ENCODE peak calls at places on chromosomes 5 and 9, in four cellular contexts. One of them, this sample, is unnamed. For H3K4me1, the result is how much of the 10 kb centered on the place peaks cover.

GRCh38 chr5:657570-657969 is 35.6 kb downstream of the TPPP start:
- DNase-seq in CD4-positive, alpha-beta memory T cell: no peak
- DNase-seq in mesenchymal stem cell: peak
- DNase-seq in right lobe of liver: peak
- DNase-seq in this sample: no peak

GRCh38 chr9:136092741-136093140 is 2.3 kb downstream of the NACC2 start:
- DNase-seq in CD4-positive, alpha-beta memory T cell: no peak
- DNase-seq in mesenchymal stem cell: no peak
- DNase-seq in right lobe of liver: peak
- DNase-seq in this sample: no peak

GRCh38 chr5:96008987-96009647 is 47.5 kb upstream of the ELL2 start:
- DNase-seq in CD4-positive, alpha-beta memory T cell: no peak
- DNase-seq in mesenchymal stem cell: no peak
- DNase-seq in right lobe of liver: no peak
- DNase-seq in this sample: no peak

GRCh38 chr5:72512179-72512860 is 5.1 kb upstream of the ZNF366 start:
- DNase-seq in CD4-positive, alpha-beta memory T cell: no peak
- DNase-seq in mesenchymal stem cell: no peak
- DNase-seq in right lobe of liver: no peak
- DNase-seq in this sample: no peak

GRCh38 chr5:145479271-145479670 is 355.9 kb downstream of the PRELID2 start:
- DNase-seq in CD4-positive, alpha-beta memory T cell: no peak
- DNase-seq in mesenchymal stem cell: peak
- DNase-seq in right lobe of liver: no peak
- DNase-seq in this sample: no peak

GRCh38 chr5:51226420-51226735 is 156.9 kb upstream of the ISL1 start:
- DNase-seq in CD4-positive, alpha-beta memory T cell: no peak
- DNase-seq in mesenchymal stem cell: no peak
- DNase-seq in right lobe of liver: no peak
- DNase-seq in this sample: peak

GRCh38 chr9:32572900-32573523 is at the start of gene NDUFB6:
- DNase-seq in CD4-positive, alpha-beta memory T cell: peak
- DNase-seq in mesenchymal stem cell: peak
- DNase-seq in right lobe of liver: peak
- DNase-seq in this sample: peak

GRCh38 chr5:56170557-56170956 is 62.6 kb downstream of the ANKRD55 start:
- DNase-seq in CD4-positive, alpha-beta memory T cell: no peak
- DNase-seq in mesenchymal stem cell: no peak
- DNase-seq in right lobe of liver: no peak
- DNase-seq in this sample: no peak

GRCh38 chr5:132363431-132364112 is 5.9 kb upstream of the SLC22A5 start:
- DNase-seq in CD4-positive, alpha-beta memory T cell: no peak
- DNase-seq in mesenchymal stem cell: peak
- DNase-seq in right lobe of liver: no peak
- DNase-seq in this sample: no peak

GRCh38 chr9:29691758-29692407 is 2118.6 kb upstream of the C9orf72 start:
- DNase-seq in CD4-positive, alpha-beta memory T cell: no peak
- DNase-seq in mesenchymal stem cell: peak
- DNase-seq in right lobe of liver: no peak
- DNase-seq in this sample: no peak

GRCh38 chr5:155872801-155873200 is 454.2 kb upstream of the SGCD start:
- DNase-seq in CD4-positive, alpha-beta memory T cell: no peak
- DNase-seq in mesenchymal stem cell: no peak
- DNase-seq in right lobe of liver: no peak
- DNase-seq in this sample: no peak

GRCh38 chr5:54917323-54917722 is 68.1 kb downstream of the ESM1 start:
- DNase-seq in CD4-positive, alpha-beta memory T cell: no peak
- DNase-seq in mesenchymal stem cell: no peak
- DNase-seq in right lobe of liver: no peak
- DNase-seq in this sample: no peak

GRCh38 chr5:32330126-32330971 is 17.6 kb upstream of the MTMR12 start:
- DNase-seq in CD4-positive, alpha-beta memory T cell: no peak
- DNase-seq in mesenchymal stem cell: no peak
- DNase-seq in right lobe of liver: no peak
- DNase-seq in this sample: no peak

GRCh38 chr5:53180971-53181370 is 71.4 kb upstream of the MOCS2 start:
- DNase-seq in CD4-positive, alpha-beta memory T cell: no peak
- DNase-seq in mesenchymal stem cell: no peak
- DNase-seq in right lobe of liver: no peak
- DNase-seq in this sample: no peak

GRCh38 chr5:40962207-40962955 is 53.1 kb downstream of the C7 start:
- DNase-seq in CD4-positive, alpha-beta memory T cell: no peak
- DNase-seq in mesenchymal stem cell: no peak
- DNase-seq in right lobe of liver: no peak
- DNase-seq in this sample: no peak

GRCh38 chr5:112635771-112636170 is 101.9 kb upstream of the APC start:
- DNase-seq in CD4-positive, alpha-beta memory T cell: no peak
- DNase-seq in mesenchymal stem cell: no peak
- DNase-seq in right lobe of liver: no peak
- DNase-seq in this sample: no peak

GRCh38 chr5:169647566-169647965 is 10.5 kb downstream of the DOCK2 start:
- DNase-seq in CD4-positive, alpha-beta memory T cell: no peak
- DNase-seq in mesenchymal stem cell: peak
- DNase-seq in right lobe of liver: no peak
- DNase-seq in this sample: no peak

GRCh38 chr5:10288600-10289213 is 19.0 kb downstream of the CMBL start:
- DNase-seq in CD4-positive, alpha-beta memory T cell: no peak
- DNase-seq in mesenchymal stem cell: no peak
- DNase-seq in right lobe of liver: peak
- DNase-seq in this sample: peak

GRCh38 chr5:101461455-101461854 is 558.4 kb upstream of the ST8SIA4 start:
- DNase-seq in CD4-positive, alpha-beta memory T cell: no peak
- DNase-seq in mesenchymal stem cell: no peak
- DNase-seq in right lobe of liver: no peak
- DNase-seq in this sample: no peak

GRCh38 chr5:134177197-134178171 is 734 bp upstream of the SKP1 start:
- DNase-seq in CD4-positive, alpha-beta memory T cell: no peak
- DNase-seq in mesenchymal stem cell: peak
- DNase-seq in right lobe of liver: no peak
- DNase-seq in this sample: peak

GRCh38 chr9:116059466-116059865 is 94.1 kb upstream of the PAPPA start:
- DNase-seq in CD4-positive, alpha-beta memory T cell: no peak
- DNase-seq in mesenchymal stem cell: no peak
- DNase-seq in right lobe of liver: no peak
- DNase-seq in this sample: no peak

GRCh38 chr5:95664204-95664786 is 17.7 kb downstream of the RFESD start:
- DNase-seq in CD4-positive, alpha-beta memory T cell: no peak
- DNase-seq in mesenchymal stem cell: peak
- DNase-seq in right lobe of liver: no peak
- DNase-seq in this sample: no peak

GRCh38 chr5:151742870-151743294 is 15.5 kb downstream of the ATOX1 start:
- DNase-seq in CD4-positive, alpha-beta memory T cell: no peak
- DNase-seq in mesenchymal stem cell: peak
- DNase-seq in right lobe of liver: peak
- DNase-seq in this sample: no peak

GRCh38 chr9:92295827-92296258 is 2.3 kb upstream of the IARS1 start:
- DNase-seq in CD4-positive, alpha-beta memory T cell: no peak
- DNase-seq in mesenchymal stem cell: peak
- DNase-seq in right lobe of liver: no peak
- DNase-seq in this sample: no peak
- H3K4me1 ChIP-seq in CD4-positive, alpha-beta memory T cell: under half
- H3K4me1 ChIP-seq in mesenchymal stem cell: under half
- H3K4me1 ChIP-seq in right lobe of liver: under half
- H3K4me1 ChIP-seq in this sample: under half

DNA sequence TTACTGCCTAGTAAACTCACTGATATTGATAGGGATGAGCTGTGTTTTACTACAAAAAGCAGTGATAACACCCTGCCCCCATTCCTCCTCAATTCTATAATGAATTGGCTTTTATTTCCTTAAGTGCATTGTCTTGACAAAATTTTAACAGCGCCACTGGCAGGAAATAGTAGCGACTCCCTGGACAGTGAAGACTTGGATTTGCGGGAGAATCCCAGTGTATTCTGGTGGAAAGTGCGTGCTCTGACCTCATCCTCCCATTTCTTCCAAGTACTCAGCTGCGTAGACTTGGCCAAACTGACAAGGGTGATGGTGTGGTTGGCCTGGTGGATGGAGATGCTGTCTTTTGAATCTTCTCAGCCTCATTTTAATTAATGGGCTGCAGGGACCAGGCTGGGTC is 5.3 kb downstream of the TRIO start:
- DNase-seq in CD4-positive, alpha-beta memory T cell: no peak
- DNase-seq in mesenchymal stem cell: no peak
- DNase-seq in right lobe of liver: no peak
- DNase-seq in this sample: no peak
- H3K4me1 ChIP-seq in CD4-positive, alpha-beta memory T cell: under half
- H3K4me1 ChIP-seq in mesenchymal stem cell: under half
- H3K4me1 ChIP-seq in right lobe of liver: under half
- H3K4me1 ChIP-seq in this sample: under half

GRCh38 chr5:140327589-140327988 is 18.8 kb downstream of the HBEGF start:
- DNase-seq in CD4-positive, alpha-beta memory T cell: no peak
- DNase-seq in mesenchymal stem cell: peak
- DNase-seq in right lobe of liver: no peak
- DNase-seq in this sample: no peak
- H3K4me1 ChIP-seq in CD4-positive, alpha-beta memory T cell: under half
- H3K4me1 ChIP-seq in mesenchymal stem cell: under half
- H3K4me1 ChIP-seq in right lobe of liver: under half
- H3K4me1 ChIP-seq in this sample: half or more

GRCh38 chr5:85500869-85501268 is 1116.2 kb upstream of the EDIL3 start:
- DNase-seq in CD4-positive, alpha-beta memory T cell: no peak
- DNase-seq in mesenchymal stem cell: no peak
- DNase-seq in right lobe of liver: no peak
- DNase-seq in this sample: no peak
- H3K4me1 ChIP-seq in CD4-positive, alpha-beta memory T cell: under half
- H3K4me1 ChIP-seq in mesenchymal stem cell: under half
- H3K4me1 ChIP-seq in right lobe of liver: under half
- H3K4me1 ChIP-seq in this sample: under half

DNA sequence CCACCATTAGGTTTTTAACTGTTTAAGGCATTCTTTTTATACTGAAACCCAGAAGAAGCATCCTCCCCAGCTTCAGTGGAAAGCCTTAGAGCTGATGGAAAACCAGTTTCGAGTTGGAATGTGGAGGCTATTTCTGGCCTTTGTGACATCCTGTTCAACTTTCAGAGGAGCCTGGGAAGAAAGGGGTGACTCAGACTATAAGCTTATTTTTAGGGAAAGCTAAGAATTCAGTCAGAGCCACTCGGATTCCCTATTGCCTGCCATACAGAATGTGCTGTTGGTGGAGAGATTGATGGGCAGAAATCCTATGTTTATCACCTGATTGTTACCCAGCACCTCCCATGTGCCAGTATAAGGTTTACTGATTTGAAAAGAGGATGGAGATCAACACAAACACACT is 19.8 kb downstream of the PALM2AKAP2 start:
- DNase-seq in CD4-positive, alpha-beta memory T cell: no peak
- DNase-seq in mesenchymal stem cell: peak
- DNase-seq in right lobe of liver: no peak
- DNase-seq in this sample: no peak
- H3K4me1 ChIP-seq in CD4-positive, alpha-beta memory T cell: under half
- H3K4me1 ChIP-seq in mesenchymal stem cell: under half
- H3K4me1 ChIP-seq in right lobe of liver: under half
- H3K4me1 ChIP-seq in this sample: under half

GRCh38 chr5:65197899-65198776 is 283.6 kb downstream of the ADAMTS6 start:
- DNase-seq in CD4-positive, alpha-beta memory T cell: no peak
- DNase-seq in mesenchymal stem cell: no peak
- DNase-seq in right lobe of liver: no peak
- DNase-seq in this sample: no peak

GRCh38 chr5:65203746-65204145 is 278.0 kb downstream of the ADAMTS6 start:
- DNase-seq in CD4-positive, alpha-beta memory T cell: no peak
- DNase-seq in mesenchymal stem cell: peak
- DNase-seq in right lobe of liver: no peak
- DNase-seq in this sample: no peak

GRCh38 chr5:65205016-65205415 is 276.7 kb downstream of the ADAMTS6 start:
- DNase-seq in CD4-positive, alpha-beta memory T cell: no peak
- DNase-seq in mesenchymal stem cell: no peak
- DNase-seq in right lobe of liver: no peak
- DNase-seq in this sample: no peak

GRCh38 chr5:65198777-65199120 is 283.0 kb downstream of the ADAMTS6 start:
- DNase-seq in CD4-positive, alpha-beta memory T cell: no peak
- DNase-seq in mesenchymal stem cell: peak
- DNase-seq in right lobe of liver: no peak
- DNase-seq in this sample: no peak

GRCh38 chr5:65199988-65200668 is 281.6 kb downstream of the ADAMTS6 start:
- DNase-seq in CD4-positive, alpha-beta memory T cell: no peak
- DNase-seq in mesenchymal stem cell: no peak
- DNase-seq in right lobe of liver: no peak
- DNase-seq in this sample: no peak
- H3K4me1 ChIP-seq in CD4-positive, alpha-beta memory T cell: under half
- H3K4me1 ChIP-seq in mesenchymal stem cell: under half
- H3K4me1 ChIP-seq in right lobe of liver: under half
- H3K4me1 ChIP-seq in this sample: under half

GRCh38 chr5:78640622-78641021 is 8.0 kb downstream of the LHFPL2 start:
- DNase-seq in CD4-positive, alpha-beta memory T cell: no peak
- DNase-seq in mesenchymal stem cell: no peak
- DNase-seq in right lobe of liver: no peak
- DNase-seq in this sample: no peak
- H3K4me1 ChIP-seq in CD4-positive, alpha-beta memory T cell: under half
- H3K4me1 ChIP-seq in mesenchymal stem cell: under half
- H3K4me1 ChIP-seq in right lobe of liver: under half
- H3K4me1 ChIP-seq in this sample: under half

GRCh38 chr5:73890569-73890968 is 264.6 kb downstream of the ARHGEF28 start:
- DNase-seq in CD4-positive, alpha-beta memory T cell: no peak
- DNase-seq in mesenchymal stem cell: no peak
- DNase-seq in right lobe of liver: no peak
- DNase-seq in this sample: no peak
- H3K4me1 ChIP-seq in CD4-positive, alpha-beta memory T cell: under half
- H3K4me1 ChIP-seq in mesenchymal stem cell: under half
- H3K4me1 ChIP-seq in right lobe of liver: under half
- H3K4me1 ChIP-seq in this sample: under half

This sample was measured in stomach.